ENCODE peak calls at places on chromosomes 2 and 18, in five cellular contexts. U is SK-N-SH, C is psoas muscle, J is neural progenitor cell, Y is lower lobe of right lung. L is an unnamed sample.

GRCh38 chr2:69645926-69646325 is 2.4 kb upstream of the AAK1 start:
- DNase-seq in U (no peak), C (no peak), J (no peak), Y (no peak), L (no peak)

GRCh38 chr18:79575891-79576685 is 103.5 kb upstream of the CTDP1 start:
- DNase-seq in U (no peak), C (peak; percentile 68), J (no peak), Y (peak; percentile 42), L (peak; percentile 53)

GRCh38 chr2:129142465-129142864 is 823.8 kb upstream of the HS6ST1 start:
- DNase-seq in U (no peak), C (no peak), J (no peak), Y (no peak), L (no peak)

GRCh38 chr2:88600038-88600465 is 27.2 kb downstream of the EIF2AK3 start:
- DNase-seq in U (peak; percentile 35), C (no peak), J (peak; percentile 40), Y (no peak), L (no peak)

GRCh38 chr2:219451626-219452360 is 17.1 kb downstream of the SPEG start:
- DNase-seq in U (no peak), C (peak; percentile 92), J (no peak), Y (no peak), L (peak; percentile 78)

GRCh38 chr2:162422894-162423293 is 79.0 kb downstream of the GCA start:
- DNase-seq in U (no peak), C (no peak), J (no peak), Y (no peak), L (no peak)

GRCh38 chr2:72712977-72713376 is 112.9 kb downstream of the EXOC6B start:
- DNase-seq in U (no peak), C (no peak), J (no peak), Y (no peak), L (no peak)

GRCh38 chr2:204892506-204893255 is 347.4 kb downstream of the PARD3B start:
- DNase-seq in U (no peak), C (no peak), J (no peak), Y (no peak), L (no peak)

GRCh38 chr2:62944362-62944761 is 106.3 kb upstream of the OTX1 start:
- DNase-seq in U (no peak), C (no peak), J (no peak), Y (no peak), L (no peak)

GRCh38 chr2:220175967-220176366 is 548.5 kb downstream of the SLC4A3 start:
- DNase-seq in U (no peak), C (no peak), J (no peak), Y (no peak), L (no peak)

GRCh38 chr2:108182489-108182888 is 57.3 kb upstream of the SULT1C3 start:
- DNase-seq in U (no peak), C (no peak), J (peak; percentile 72), Y (no peak), L (no peak)

GRCh38 chr2:191311627-191312026 is 66.4 kb downstream of the MYO1B start:
- DNase-seq in U (no peak), C (no peak), J (no peak), Y (no peak), L (no peak)

GRCh38 chr2:9602412-9602811 is 28.4 kb downstream of the YWHAQ start:
- DNase-seq in U (no peak), C (no peak), J (no peak), Y (no peak), L (no peak)

GRCh38 chr2:158823838-158824237 is 28.7 kb downstream of the DAPL1 start:
- DNase-seq in U (no peak), C (no peak), J (no peak), Y (no peak), L (no peak)

GRCh38 chr18:76805221-76805620 is 17.1 kb upstream of the ZNF236 start:
- DNase-seq in U (no peak), C (no peak), J (no peak), Y (no peak), L (no peak)

GRCh38 chr18:25826377-25826776 is 264.0 kb downstream of the SS18 start:
- DNase-seq in U (no peak), C (no peak), J (no peak), Y (no peak), L (no peak)

GRCh38 chr18:25830787-25831186 is 259.6 kb downstream of the SS18 start:
- DNase-seq in U (no peak), C (peak; percentile 69), J (no peak), Y (no peak), L (peak; percentile 44)

GRCh38 chr18:25825066-25825465 is 265.3 kb downstream of the SS18 start:
- DNase-seq in U (no peak), C (no peak), J (peak; percentile 9), Y (no peak), L (no peak)

GRCh38 chr18:25826823-25827617 is 263.4 kb downstream of the SS18 start:
- DNase-seq in U (no peak), C (no peak), J (no peak), Y (no peak), L (no peak)

DNA sequence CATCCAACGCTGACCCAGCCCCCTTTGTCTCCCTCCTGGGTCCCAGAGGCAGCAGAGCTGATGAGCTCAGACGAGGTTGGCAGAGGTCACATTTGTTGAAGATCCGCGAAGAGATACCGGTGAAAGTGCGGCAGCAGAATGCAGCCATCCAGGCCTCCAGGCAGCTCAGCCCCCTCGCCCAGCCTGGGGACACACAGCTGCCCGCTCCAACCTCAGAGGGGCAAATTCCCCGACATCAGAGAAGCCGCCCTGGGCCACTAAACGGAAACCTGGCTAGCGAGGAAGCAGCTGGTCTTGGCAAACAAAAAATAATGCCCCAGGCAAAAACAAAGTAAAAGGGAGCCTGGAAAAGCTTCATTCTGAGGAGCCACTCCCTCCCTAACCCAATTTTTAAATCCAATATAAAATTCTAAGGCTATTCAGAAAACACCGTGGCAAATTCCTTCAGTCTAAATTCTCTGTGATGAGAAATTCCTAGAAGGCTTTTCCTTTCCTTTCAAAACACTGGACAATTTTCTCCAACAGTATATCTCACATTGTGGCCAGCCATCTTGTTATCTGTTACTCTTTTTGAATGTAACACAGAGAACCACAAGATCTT is 262.4 kb downstream of the SS18 start:
- DNase-seq in U (peak; percentile 71), C (no peak), J (no peak), Y (no peak), L (no peak)
- H3K4me3 ChIP-seq in U (peak overlapping the region; percentile 19), C (no peak overlapping the region), J (no peak overlapping the region), Y (no peak overlapping the region), L (no peak overlapping the region)

GRCh38 chr2:74488643-74489481 is 6.0 kb downstream of the TTC31 start:
- DNase-seq in U (no peak), C (no peak), J (no peak), Y (peak; percentile 6), L (no peak)
- TF ChIP-seq CTCF in U (no peak), C (no peak), J (no peak), Y (no peak), L (no peak)

GRCh38 chr2:217430916-217431576 is 571.2 kb upstream of the TNP1 start:
- DNase-seq in U (no peak), C (no peak), J (no peak), Y (no peak), L (no peak)
- H3K4me1 ChIP-seq in U (peaks cover 6% of the 10 kb centered on the region), C (peaks cover 37% of the 10 kb centered on the region), J (peaks cover 27% of the 10 kb centered on the region), Y (peaks cover 26% of the 10 kb centered on the region), L (peaks cover 45% of the 10 kb centered on the region)

GRCh38 chr2:58767833-58768726 is 527.0 kb upstream of the FANCL start:
- DNase-seq in U (no peak), C (no peak), J (peak; percentile 75), Y (no peak), L (no peak)

GRCh38 chr2:58769494-58770239 is 528.5 kb upstream of the FANCL start:
- DNase-seq in U (no peak), C (no peak), J (no peak), Y (no peak), L (no peak)

GRCh38 chr2:58762176-58762781 is 521.2 kb upstream of the FANCL start:
- DNase-seq in U (peak; percentile 29), C (no peak), J (peak; percentile 84), Y (peak; percentile 49), L (peak; percentile 13)

DNA sequence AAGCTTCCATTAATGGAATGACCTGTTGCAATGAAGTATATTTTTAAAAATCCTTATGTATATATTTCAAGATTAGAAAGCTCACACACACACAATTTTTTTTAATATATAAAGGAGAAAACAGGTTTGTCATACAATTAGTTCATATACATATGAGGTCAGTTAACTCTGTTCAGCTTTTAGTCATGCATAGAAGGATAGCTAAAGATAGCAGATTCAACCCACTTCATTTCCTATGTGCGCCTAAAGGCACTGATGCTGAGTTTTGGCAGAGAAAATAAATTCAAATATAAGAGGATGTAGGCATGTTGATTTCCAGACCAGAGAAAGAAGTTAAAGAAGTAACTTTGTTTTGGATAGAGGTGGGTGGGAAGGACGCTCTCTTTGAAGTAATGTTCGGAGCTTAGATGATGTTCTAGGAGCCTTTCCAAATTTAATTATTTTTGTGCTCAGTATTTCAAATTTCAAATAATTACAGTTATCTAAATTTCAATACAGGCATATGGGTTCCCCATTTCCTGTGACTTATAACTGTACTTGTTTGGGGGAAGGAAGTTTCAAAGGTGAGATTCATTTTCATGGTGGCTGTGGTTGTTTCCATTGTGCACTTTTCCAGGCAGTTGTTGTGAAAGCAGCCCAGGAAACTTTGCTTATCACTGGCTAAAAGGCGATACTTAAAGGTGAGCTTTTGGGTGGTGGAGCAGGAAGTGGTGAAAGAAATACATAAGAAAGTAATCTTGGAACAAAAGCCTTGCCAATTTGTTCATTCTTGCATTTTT is 523.4 kb upstream of the FANCL start:
- DNase-seq in U (no peak), C (no peak), J (no peak), Y (no peak), L (no peak)
- H3K4me3 ChIP-seq in U (no peak overlapping the region), C (no peak overlapping the region), J (no peak overlapping the region), Y (no peak overlapping the region), L (no peak overlapping the region)

GRCh38 chr2:42791606-42792005 is 777 bp downstream of the HAAO start:
- DNase-seq in U (no peak), C (no peak), J (no peak), Y (no peak), L (no peak)

GRCh38 chr2:42792087-42792582 is 248 bp downstream of the HAAO start:
- DNase-seq in U (peak; percentile 38), C (no peak), J (no peak), Y (no peak), L (no peak)

GRCh38 chr2:42794271-42795046 is 2.1 kb upstream of the HAAO start:
- DNase-seq in U (peak; percentile 32), C (peak; percentile 59), J (peak; percentile 68), Y (no peak), L (no peak)

GRCh38 chr2:42793314-42794270 is 1.2 kb upstream of the HAAO start:
- DNase-seq in U (peak; percentile 42), C (peak; percentile 57), J (peak; percentile 53), Y (no peak), L (peak; percentile 51)

DNA sequence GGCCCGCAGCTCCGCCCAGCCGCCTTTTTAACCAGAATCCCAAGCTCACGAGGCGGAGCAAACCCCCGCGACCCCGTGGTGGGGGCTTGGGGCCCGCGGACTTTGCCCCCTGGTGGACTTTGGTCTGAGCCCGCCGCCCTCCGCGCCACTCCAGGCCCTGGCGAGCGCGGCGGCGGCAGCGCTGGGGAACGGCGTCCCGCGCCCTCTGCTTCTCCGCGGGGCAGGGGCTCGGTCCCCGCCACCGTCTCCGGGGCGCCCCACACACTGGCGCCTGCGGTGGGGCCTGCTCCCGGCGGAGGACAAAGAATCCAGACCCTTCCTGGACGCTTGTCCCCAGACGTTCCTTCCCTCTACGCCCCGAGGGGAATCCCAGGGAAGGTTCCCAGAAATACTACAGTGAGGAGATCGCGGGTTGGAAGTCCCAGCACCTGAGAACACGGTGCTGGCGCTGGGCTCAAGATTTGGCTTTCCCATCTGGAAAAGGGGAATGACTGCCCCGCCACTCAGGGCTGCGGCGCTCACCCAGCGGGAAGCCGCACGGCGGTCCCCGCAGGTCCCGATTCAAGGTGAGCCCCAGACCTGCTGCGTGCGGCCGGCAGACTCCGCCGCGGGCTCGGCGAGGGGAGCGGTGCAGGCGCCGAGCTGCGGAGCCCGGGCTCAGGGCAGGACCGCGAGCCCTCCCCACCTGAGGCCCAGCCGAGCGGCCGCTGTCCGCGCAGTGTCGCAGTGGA is at the start of gene HAAO:
- DNase-seq in U (peak; percentile 35), C (peak; percentile 78), J (peak; percentile 81), Y (peak; percentile 65), L (peak; percentile 67)
- TF ChIP-seq CTCF in U (no peak), C (no peak), J (peak; percentile 41), Y (peak; percentile 35), L (peak; percentile 49)